ENCODE peak calls at places on chromosomes 5 and 9, in six cellular contexts. M is SJCRH30, T is spleen, N is foreskin fibroblast, E is psoas muscle, C is fibroblast of pulmonary artery. Z is an unnamed sample.

GRCh38 chr9:89435315-89435823 is 62.5 kb downstream of the SEMA4D start:
- DNase-seq in M (no peak), T (peak), N (no peak), E (peak), C (no peak), Z (no peak)

GRCh38 chr9:123642291-123643278 is 286.6 kb downstream of the CRB2 start:
- DNase-seq in M (no peak), T (no peak), N (no peak), E (no peak), C (peak), Z (peak)

GRCh38 chr9:88932766-88933165 is 58.5 kb upstream of the S1PR3 start:
- DNase-seq in M (no peak), T (no peak), N (no peak), E (no peak), C (no peak), Z (no peak)

GRCh38 chr5:107284822-107285510 is 385.8 kb downstream of the EFNA5 start:
- DNase-seq in M (no peak), T (no peak), N (no peak), E (no peak), C (peak), Z (peak)

GRCh38 chr9:69496803-69497450 is 171.9 kb downstream of the ENTREP1 start:
- DNase-seq in M (no peak), T (no peak), N (no peak), E (no peak), C (no peak), Z (no peak)

GRCh38 chr9:137602661-137603060 is 2.8 kb upstream of the ARRDC1 start:
- DNase-seq in M (no peak), T (no peak), N (no peak), E (no peak), C (no peak), Z (no peak)

GRCh38 chr5:177327539-177328522 is 16.1 kb upstream of the MXD3 start:
- DNase-seq in M (no peak), T (no peak), N (no peak), E (no peak), C (peak), Z (peak)

GRCh38 chr5:11588803-11589202 is 315.4 kb downstream of the CTNND2 start:
- DNase-seq in M (no peak), T (no peak), N (no peak), E (no peak), C (no peak), Z (peak)

GRCh38 chr5:14226992-14227391 is 83.8 kb downstream of the TRIO start:
- DNase-seq in M (no peak), T (no peak), N (no peak), E (no peak), C (no peak), Z (no peak)

GRCh38 chr5:180832638-180833068 is 28.4 kb downstream of the ZFP62 start:
- DNase-seq in M (no peak), T (no peak), N (no peak), E (no peak), C (no peak), Z (no peak)

GRCh38 chr9:76394896-76395244 is 644 bp upstream of the RFK start:
- DNase-seq in M (peak), T (no peak), N (no peak), E (peak), C (no peak), Z (no peak)

GRCh38 chr5:37197340-37198050 is 51.7 kb downstream of the CPLANE1 start:
- DNase-seq in M (no peak), T (no peak), N (no peak), E (no peak), C (peak), Z (no peak)

GRCh38 chr5:131262953-131263541 is 806 bp upstream of the CDC42SE2 start:
- DNase-seq in M (no peak), T (no peak), N (no peak), E (no peak), C (peak), Z (no peak)

GRCh38 chr9:108117775-108118174 is 628.2 kb upstream of the KLF4 start:
- DNase-seq in M (no peak), T (no peak), N (no peak), E (no peak), C (no peak), Z (peak)

GRCh38 chr5:169064093-169064492 is 236.8 kb downstream of the SLIT3 start:
- DNase-seq in M (peak), T (no peak), N (no peak), E (no peak), C (peak), Z (no peak)

GRCh38 chr9:77848897-77849296 is 182.7 kb downstream of the GNAQ start:
- DNase-seq in M (no peak), T (no peak), N (peak), E (peak), C (peak), Z (peak)

GRCh38 chr5:103360475-103360874 is 101.9 kb downstream of the MACIR start:
- DNase-seq in M (no peak), T (no peak), N (no peak), E (no peak), C (no peak), Z (no peak)

GRCh38 chr9:109411069-109411761 is 86.9 kb downstream of the PTPN3 start:
- DNase-seq in M (no peak), T (no peak), N (no peak), E (no peak), C (no peak), Z (no peak)

GRCh38 chr9:105405514-105406131 is 42.2 kb upstream of the FSD1L start:
- DNase-seq in M (peak), T (no peak), N (peak), E (no peak), C (no peak), Z (peak)

GRCh38 chr5:60299944-60300343 is 400.0 kb downstream of the DEPDC1B start:
- DNase-seq in M (no peak), T (no peak), N (no peak), E (no peak), C (no peak), Z (no peak)

GRCh38 chr5:42791151-42791550 is 20.5 kb downstream of the SELENOP start:
- DNase-seq in M (no peak), T (no peak), N (no peak), E (no peak), C (no peak), Z (no peak)

GRCh38 chr9:124351672-124352468 is 63.4 kb downstream of the PSMB7 start:
- DNase-seq in M (no peak), T (peak), N (no peak), E (no peak), C (no peak), Z (no peak)

GRCh38 chr9:8857330-8858249 is 1058.0 kb upstream of the DMAC1 start:
- DNase-seq in M (peak), T (peak), N (peak), E (peak), C (peak), Z (no peak)

GRCh38 chr9:8859416-8859815 is 1059.8 kb upstream of the DMAC1 start:
- DNase-seq in M (no peak), T (no peak), N (no peak), E (no peak), C (no peak), Z (no peak)

GRCh38 chr9:8860925-8861324 is 1061.3 kb upstream of the DMAC1 start:
- DNase-seq in M (no peak), T (no peak), N (no peak), E (no peak), C (peak), Z (peak)

GRCh38 chr9:8856686-8857329 is 1057.2 kb upstream of the DMAC1 start:
- DNase-seq in M (peak), T (no peak), N (no peak), E (no peak), C (no peak), Z (no peak)

DNA sequence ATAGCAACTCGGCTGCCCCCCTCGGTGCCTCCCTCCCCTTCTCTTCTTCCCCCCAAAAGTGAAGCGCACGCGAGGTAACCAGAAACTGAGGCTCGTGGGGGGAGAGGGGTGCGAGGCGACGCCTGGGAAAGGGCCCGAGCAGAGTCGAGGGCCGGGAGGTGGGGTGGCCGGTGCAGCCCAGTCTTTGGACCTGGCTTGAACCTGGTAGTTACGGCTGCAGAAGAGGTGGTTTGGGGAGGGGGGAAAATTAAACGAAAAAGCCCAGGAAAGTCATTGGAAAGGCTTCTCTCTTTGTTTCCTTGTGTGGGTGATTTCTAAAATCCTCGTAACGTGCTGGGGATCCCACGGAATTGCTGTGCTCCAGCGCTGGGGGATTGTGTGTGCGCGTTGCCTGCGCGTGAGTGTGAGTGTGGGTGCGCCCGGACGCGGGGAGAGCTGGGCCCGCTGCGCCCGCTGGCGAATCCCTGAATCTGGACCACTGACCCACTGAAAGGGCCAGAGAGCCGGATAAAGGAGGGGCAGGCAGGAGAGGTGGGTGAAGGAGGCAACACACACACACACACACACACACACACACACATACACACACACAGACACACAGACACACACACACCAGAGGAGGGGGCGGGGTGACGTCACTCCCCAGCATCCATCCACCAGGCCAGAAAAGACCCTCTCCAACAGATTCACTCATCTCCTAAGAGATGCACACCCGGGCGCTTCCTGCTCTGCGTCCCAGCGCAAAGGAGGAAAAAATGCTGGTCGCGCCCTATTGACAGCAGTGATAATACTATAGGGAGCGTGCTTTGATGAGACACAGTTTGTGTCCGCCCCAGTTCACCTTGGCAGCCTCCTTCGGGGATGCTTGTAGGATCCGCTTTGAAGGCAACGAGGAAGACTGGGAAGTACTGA is 1058.9 kb upstream of the DMAC1 start:
- DNase-seq in M (no peak), T (no peak), N (no peak), E (no peak), C (no peak), Z (no peak)
- H3K4me3 ChIP-seq in M (peak), T (peak), N (peak), E (peak), C (peak), Z (peak)

GRCh38 chr9:112719292-112719691 is 1.4 kb upstream of the INIP start:
- DNase-seq in M (no peak), T (no peak), N (no peak), E (no peak), C (peak), Z (no peak)
- H3K4me3 ChIP-seq in M (no peak), T (no peak), N (no peak), E (no peak), C (no peak), Z (no peak)

GRCh38 chr5:172809774-172810173 is 24.3 kb upstream of the ERGIC1 start:
- DNase-seq in M (no peak), T (no peak), N (no peak), E (no peak), C (no peak), Z (no peak)

GRCh38 chr5:172805736-172806255 is 28.3 kb upstream of the ERGIC1 start:
- DNase-seq in M (no peak), T (peak), N (no peak), E (no peak), C (no peak), Z (no peak)

GRCh38 chr5:172806897-172807672 is 27.0 kb upstream of the ERGIC1 start:
- DNase-seq in M (peak), T (peak), N (peak), E (peak), C (peak), Z (no peak)

GRCh38 chr5:172805018-172805683 is 28.9 kb upstream of the ERGIC1 start:
- DNase-seq in M (no peak), T (no peak), N (no peak), E (no peak), C (no peak), Z (no peak)

DNA sequence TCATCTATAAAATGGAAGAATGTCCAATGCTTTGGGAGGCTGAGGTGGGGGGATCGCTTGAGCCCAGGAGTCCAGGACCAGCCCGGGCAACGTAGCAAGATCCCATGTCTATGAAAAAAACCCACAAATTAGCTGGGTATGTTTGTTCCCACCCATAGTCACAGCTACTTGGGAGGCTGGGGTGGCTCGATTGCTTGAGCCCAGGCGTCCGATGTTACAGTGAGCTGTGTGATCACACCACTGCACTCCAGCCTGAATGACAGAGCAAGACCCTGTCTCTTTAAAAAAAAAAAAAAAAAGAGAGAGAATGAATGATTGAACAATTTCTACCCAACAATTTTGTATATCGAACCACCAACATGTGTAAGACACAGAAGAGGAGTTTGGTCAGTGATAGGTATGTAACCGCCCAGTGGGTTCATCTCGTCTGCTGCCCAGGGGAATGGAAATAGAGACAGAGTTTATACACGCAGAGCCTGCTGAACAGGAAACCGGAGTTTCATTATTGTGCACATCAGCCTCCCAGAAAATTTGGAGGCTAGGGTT is 26.2 kb upstream of the ERGIC1 start:
- DNase-seq in M (no peak), T (no peak), N (no peak), E (no peak), C (no peak), Z (no peak)
- H3K4me3 ChIP-seq in M (no peak), T (peak), N (no peak), E (peak), C (no peak), Z (no peak)

GRCh38 chr9:20573023-20573422 is 49.3 kb downstream of the MLLT3 start:
- DNase-seq in M (no peak), T (no peak), N (no peak), E (no peak), C (no peak), Z (no peak)
- H3K4me3 ChIP-seq in M (no peak), T (no peak), N (no peak), E (no peak), C (no peak), Z (no peak)

DNA sequence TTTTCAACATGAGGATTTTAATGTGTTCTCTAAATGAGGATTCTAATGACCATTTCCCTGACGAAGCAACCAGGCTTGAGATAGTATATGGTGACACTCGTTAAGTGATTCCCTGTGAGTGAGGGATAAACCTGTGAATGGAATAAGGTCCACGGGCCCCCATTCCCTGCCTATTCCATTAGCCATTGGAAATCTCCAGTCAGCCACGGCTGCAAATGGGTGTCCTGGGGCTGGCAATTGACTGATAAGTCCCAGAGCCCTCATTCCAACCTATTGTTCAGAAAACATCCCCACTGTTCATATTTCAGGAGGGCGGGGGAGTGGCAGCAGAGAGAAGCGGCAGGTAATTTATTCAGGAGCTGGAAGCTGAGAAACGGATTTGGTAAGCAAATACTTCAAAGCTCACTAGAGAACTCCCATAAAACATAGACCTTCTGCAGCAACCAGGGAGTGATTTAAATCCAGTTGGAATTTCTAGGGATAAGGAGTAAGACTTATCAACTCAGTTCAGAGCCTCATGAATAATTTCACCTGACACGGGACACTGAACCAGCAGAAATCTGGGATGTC is 42.0 kb downstream of the TMEM174 start:
- DNase-seq in M (no peak), T (no peak), N (no peak), E (no peak), C (no peak), Z (no peak)
- H3K4me3 ChIP-seq in M (no peak), T (no peak), N (no peak), E (no peak), C (no peak), Z (no peak)

GRCh38 chr9:95048225-95049087 is 269.1 kb downstream of the FANCC start:
- DNase-seq in M (peak), T (peak), N (peak), E (peak), C (peak), Z (no peak)

GRCh38 chr9:95043826-95044225 is 273.7 kb downstream of the FANCC start:
- DNase-seq in M (no peak), T (no peak), N (no peak), E (no peak), C (no peak), Z (no peak)

GRCh38 chr9:95045751-95046150 is 271.8 kb downstream of the FANCC start:
- DNase-seq in M (no peak), T (no peak), N (no peak), E (no peak), C (no peak), Z (no peak)

GRCh38 chr9:95047452-95048224 is 269.9 kb downstream of the FANCC start:
- DNase-seq in M (no peak), T (no peak), N (no peak), E (no peak), C (no peak), Z (no peak)

DNA sequence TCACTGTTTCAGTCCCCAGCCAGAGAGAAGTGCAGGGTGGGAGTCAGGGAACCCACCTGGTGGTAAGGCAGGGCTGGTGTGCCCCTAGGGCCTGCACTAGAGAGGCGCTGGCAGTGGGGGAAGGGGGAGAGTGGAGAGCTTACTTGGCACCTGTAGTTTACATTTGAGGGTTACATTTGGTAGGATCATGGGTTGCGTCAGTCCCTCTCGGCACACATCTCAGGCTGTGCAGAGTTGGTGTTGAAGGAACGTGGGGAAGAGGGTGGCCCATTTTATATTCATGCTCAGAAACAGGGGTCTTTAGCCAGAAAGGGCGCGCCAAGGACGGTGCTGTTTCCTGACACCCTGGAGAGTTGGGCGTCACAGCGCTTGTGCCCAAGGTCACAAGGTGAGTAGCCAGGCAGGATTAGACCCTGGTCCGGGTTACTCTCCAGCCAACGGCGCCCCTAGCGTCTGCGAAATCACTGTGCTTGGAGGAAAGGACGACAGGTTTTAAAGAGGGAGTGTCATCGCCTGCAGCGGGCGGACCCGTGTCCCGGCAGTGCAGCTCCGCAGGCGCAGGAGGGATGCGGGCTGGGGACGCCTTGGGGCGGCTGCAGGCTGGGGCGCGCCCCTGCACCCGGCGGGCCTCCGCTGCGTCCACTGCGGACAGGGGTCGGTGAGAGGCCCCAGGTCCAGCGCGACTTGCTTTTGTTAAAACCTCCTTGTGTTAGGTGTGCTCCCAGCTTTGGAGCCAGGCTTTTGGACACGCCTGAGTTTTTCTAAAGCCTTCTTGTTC is 272.6 kb downstream of the FANCC start:
- DNase-seq in M (no peak), T (no peak), N (no peak), E (peak), C (no peak), Z (no peak)
- H3K4me3 ChIP-seq in M (no peak), T (no peak), N (no peak), E (peak), C (no peak), Z (no peak)

GRCh38 chr9:98885575-98886292 is 58.0 kb upstream of the COL15A1 start:
- DNase-seq in M (no peak), T (no peak), N (no peak), E (no peak), C (no peak), Z (no peak)
- H3K4me3 ChIP-seq in M (no peak), T (no peak), N (no peak), E (no peak), C (no peak), Z (no peak)

DNA sequence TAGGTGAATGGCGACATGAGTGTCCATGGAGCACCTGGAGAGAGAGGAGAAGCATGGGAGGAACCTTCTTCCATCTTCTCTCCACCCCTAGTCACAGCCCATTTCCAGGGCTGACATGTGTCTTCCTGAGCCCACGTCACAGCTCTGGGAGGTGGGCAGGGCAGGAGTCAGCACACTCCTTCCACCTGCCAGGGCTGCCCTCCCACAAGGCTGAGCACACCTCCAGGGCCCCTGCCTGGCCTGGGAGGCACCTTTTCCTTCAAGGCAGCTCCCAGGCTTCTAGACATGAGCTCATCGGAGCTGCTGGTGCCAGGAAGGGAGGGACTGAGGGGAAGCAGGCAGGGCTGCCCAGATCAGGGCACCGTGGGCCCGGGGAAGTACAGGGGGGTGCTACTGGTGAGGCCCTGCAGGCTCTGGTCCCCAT is 13.6 kb upstream of the SYNPO start:
- DNase-seq in M (no peak), T (no peak), N (no peak), E (peak), C (peak), Z (no peak)
- H3K4me3 ChIP-seq in M (no peak), T (peak), N (no peak), E (peak), C (peak), Z (no peak)